ENCODE peak calls at places on chromosomes 3 and 15, in seven cellular contexts. One of them, this sample, is unnamed.

GRCh38 chr3:57227204-57227929 is at the start of gene APPL1:
- DNase-seq in BE2C: peak
- DNase-seq in SW 1271: peak
- DNase-seq in sigmoid colon: peak
- DNase-seq in iris pigment epithelial cell: peak
- DNase-seq in activated naive CD4-positive, alpha-beta T cell treated with anti-CD3 and anti-CD28 coated beads, Interleukin-2, amount 50 U/mL, for 16 hours: peak
- DNase-seq in astrocyte: peak
- DNase-seq in this sample: peak

GRCh38 chr3:23829242-23829934 is 23.6 kb downstream of the UBE2E1 start:
- DNase-seq in sigmoid colon: no peak
- DNase-seq in SW 1271: no peak
- DNase-seq in BE2C: no peak
- DNase-seq in activated naive CD4-positive, alpha-beta T cell treated with anti-CD3 and anti-CD28 coated beads, Interleukin-2, amount 50 U/mL, for 16 hours: no peak
- DNase-seq in iris pigment epithelial cell: no peak
- DNase-seq in astrocyte: no peak
- DNase-seq in this sample: no peak

GRCh38 chr3:174219738-174220137 is 639.4 kb upstream of the NAALADL2 start:
- DNase-seq in astrocyte: no peak
- DNase-seq in activated naive CD4-positive, alpha-beta T cell treated with anti-CD3 and anti-CD28 coated beads, Interleukin-2, amount 50 U/mL, for 16 hours: no peak
- DNase-seq in SW 1271: no peak
- DNase-seq in sigmoid colon: no peak
- DNase-seq in iris pigment epithelial cell: no peak
- DNase-seq in BE2C: no peak
- DNase-seq in this sample: no peak

GRCh38 chr3:50238549-50239026 is 2.6 kb downstream of the GNAI2 start:
- DNase-seq in sigmoid colon: peak
- DNase-seq in BE2C: no peak
- DNase-seq in iris pigment epithelial cell: no peak
- DNase-seq in activated naive CD4-positive, alpha-beta T cell treated with anti-CD3 and anti-CD28 coated beads, Interleukin-2, amount 50 U/mL, for 16 hours: no peak
- DNase-seq in astrocyte: no peak
- DNase-seq in SW 1271: no peak
- DNase-seq in this sample: peak

GRCh38 chr15:70387086-70387485 is 289.4 kb upstream of the TLE3 start:
- DNase-seq in astrocyte: no peak
- DNase-seq in iris pigment epithelial cell: no peak
- DNase-seq in sigmoid colon: no peak
- DNase-seq in activated naive CD4-positive, alpha-beta T cell treated with anti-CD3 and anti-CD28 coated beads, Interleukin-2, amount 50 U/mL, for 16 hours: no peak
- DNase-seq in SW 1271: no peak
- DNase-seq in BE2C: peak
- DNase-seq in this sample: no peak

GRCh38 chr15:63497642-63498100 is 6.7 kb upstream of the USP3 start:
- DNase-seq in astrocyte: no peak
- DNase-seq in iris pigment epithelial cell: peak
- DNase-seq in sigmoid colon: no peak
- DNase-seq in activated naive CD4-positive, alpha-beta T cell treated with anti-CD3 and anti-CD28 coated beads, Interleukin-2, amount 50 U/mL, for 16 hours: peak
- DNase-seq in BE2C: no peak
- DNase-seq in SW 1271: no peak
- DNase-seq in this sample: no peak

GRCh38 chr3:58269356-58269755 is 31.8 kb downstream of the ABHD6 start:
- DNase-seq in sigmoid colon: no peak
- DNase-seq in iris pigment epithelial cell: no peak
- DNase-seq in BE2C: no peak
- DNase-seq in SW 1271: no peak
- DNase-seq in astrocyte: no peak
- DNase-seq in activated naive CD4-positive, alpha-beta T cell treated with anti-CD3 and anti-CD28 coated beads, Interleukin-2, amount 50 U/mL, for 16 hours: no peak
- DNase-seq in this sample: no peak

GRCh38 chr15:76335129-76335850 is 1.3 kb upstream of the ISL2 start:
- DNase-seq in activated naive CD4-positive, alpha-beta T cell treated with anti-CD3 and anti-CD28 coated beads, Interleukin-2, amount 50 U/mL, for 16 hours: no peak
- DNase-seq in iris pigment epithelial cell: no peak
- DNase-seq in astrocyte: no peak
- DNase-seq in SW 1271: no peak
- DNase-seq in sigmoid colon: peak
- DNase-seq in BE2C: peak
- DNase-seq in this sample: no peak